ENCODE peak calls at places on chromosomes 7 and 10, in five cellular contexts. C is NCI-H510A, M is MCF 10A, L is nephron progenitor cell, P is tibial artery. R is an unnamed sample.

GRCh38 chr10:88194041-88194887 is 330.8 kb downstream of the PTEN start:
- DNase-seq in M (peak; percentile 10), C (no peak), P (no peak), L (no peak), R (no peak)

GRCh38 chr7:150826061-150826849 is 25.7 kb downstream of the TMEM176A start:
- DNase-seq in C (no peak), P (no peak), M (no peak), L (no peak), R (no peak)

GRCh38 chr10:38003026-38003425 is 7.4 kb upstream of the ZNF33A start:
- DNase-seq in C (no peak), L (no peak), M (no peak), P (no peak), R (no peak)

GRCh38 chr7:37495574-37496184 is 47.0 kb upstream of the ELMO1 start:
- DNase-seq in L (no peak), M (peak; percentile 59), C (no peak), P (no peak), R (no peak)

GRCh38 chr10:70145166-70145665 is 1.3 kb downstream of the TYSND1 start:
- DNase-seq in L (no peak), C (no peak), P (no peak), M (peak; percentile 6), R (no peak)

GRCh38 chr7:134701272-134701671 is 54.6 kb downstream of the BPGM start:
- DNase-seq in M (peak; percentile 49), L (no peak), P (no peak), C (no peak), R (no peak)

GRCh38 chr10:98417973-98418372 is 3.0 kb upstream of the PYROXD2 start:
- DNase-seq in M (no peak), C (no peak), L (no peak), P (no peak), R (no peak)

GRCh38 chr7:25854608-25855497 is 297.1 kb upstream of the NFE2L3 start:
- DNase-seq in P (peak; percentile 79), C (peak; percentile 93), L (peak; percentile 74), M (peak; percentile 60), R (no peak)

GRCh38 chr10:94092848-94093247 is 99.1 kb downstream of the PLCE1 start:
- DNase-seq in M (peak; percentile 26), C (no peak), P (no peak), L (no peak), R (no peak)

GRCh38 chr10:48507494-48507893 is 97.4 kb downstream of the ARHGAP22 start:
- DNase-seq in P (no peak), M (no peak), C (no peak), L (no peak), R (no peak)

GRCh38 chr7:152504367-152504766 is 68.6 kb upstream of the KMT2C start:
- DNase-seq in L (no peak), C (no peak), P (no peak), M (no peak), R (no peak)

GRCh38 chr7:120742370-120742769 is 115.6 kb downstream of the TSPAN12 start:
- DNase-seq in P (no peak), M (no peak), L (peak; percentile 15), C (peak; percentile 39), R (no peak)

GRCh38 chr7:134196439-134196838 is 69.3 kb downstream of the LRGUK start:
- DNase-seq in L (no peak), P (no peak), M (no peak), C (no peak), R (no peak)

GRCh38 chr7:17233643-17234397 is 64.6 kb upstream of the AHR start:
- DNase-seq in C (no peak), P (no peak), M (peak; percentile 3), L (no peak), R (no peak)

GRCh38 chr10:114970515-114970914 is 32.5 kb downstream of the TRUB1 start:
- DNase-seq in P (no peak), C (no peak), L (no peak), M (peak; percentile 8), R (no peak)

GRCh38 chr10:92572362-92573090 is 1.4 kb downstream of the IDE start:
- DNase-seq in L (no peak), P (no peak), M (no peak), C (no peak), R (no peak)

GRCh38 chr7:70133291-70133690 is 535.0 kb downstream of the AUTS2 start:
- DNase-seq in P (no peak), L (no peak), M (no peak), C (no peak), R (no peak)

GRCh38 chr7:79317728-79318127 is 135.7 kb downstream of the MAGI2 start:
- DNase-seq in M (peak; percentile 73), C (no peak), L (no peak), P (no peak), R (no peak)

GRCh38 chr10:130377986-130378545 is 241.9 kb downstream of the GLRX3 start:
- DNase-seq in C (no peak), P (no peak), L (peak; percentile 26), M (no peak), R (no peak)

GRCh38 chr10:88490216-88490980 is 92.7 kb downstream of the RNLS start:
- DNase-seq in M (no peak), L (no peak), P (no peak), C (no peak), R (no peak)

GRCh38 chr10:3714957-3715356 is 70.1 kb downstream of the KLF6 start:
- DNase-seq in P (no peak), M (peak; percentile 21), C (no peak), L (no peak), R (no peak)

GRCh38 chr10:42941790-42942189 is 135.1 kb upstream of the RET start:
- DNase-seq in L (no peak), C (no peak), M (no peak), P (no peak), R (no peak)

GRCh38 chr10:71241114-71241898 is 28.9 kb downstream of the UNC5B start:
- DNase-seq in L (no peak), M (no peak), C (no peak), P (no peak), R (no peak)

R was measured in ovary.